ENCODE peak calls at places on chromosomes 3 and 15, in ten cellular contexts. U, V, C, W, H, R, E, L, F and J are unnamed samples.

GRCh38 chr15:33031324-33031736 is 163.2 kb downstream of the FMN1 start:
- DNase-seq in V (no peak), F (no peak), R (no peak), H (no peak), U (no peak), W (peak; percentile 69), L (no peak), E (peak; percentile 90), C (no peak), J (no peak)

GRCh38 chr3:181326637-181327223 is 337.2 kb upstream of the DNAJC19 start:
- DNase-seq in E (peak; percentile 3), V (no peak), U (no peak), W (no peak), R (peak; percentile 23), F (no peak), H (no peak), L (no peak), C (peak; percentile 62), J (no peak)

GRCh38 chr15:80998252-80998651 is 2.5 kb upstream of the TLNRD1 start:
- DNase-seq in E (no peak), F (no peak), U (no peak), C (no peak), V (no peak), H (no peak), L (no peak), R (peak; percentile 72), W (no peak), J (no peak)

GRCh38 chr15:57560976-57561711 is 30.6 kb upstream of the MYZAP start:
- DNase-seq in H (no peak), R (peak; percentile 80), L (peak; percentile 33), E (peak; percentile 74), U (peak; percentile 47), F (no peak), C (peak; percentile 77), V (peak; percentile 41), W (peak; percentile 76), J (peak; percentile 66)

GRCh38 chr3:158950131-158950901 is 148.5 kb downstream of the MFSD1 start:
- DNase-seq in E (peak; percentile 85), W (no peak), F (no peak), U (no peak), H (no peak), R (no peak), V (no peak), C (no peak), L (no peak), J (no peak)

GRCh38 chr15:92970656-92971055 is 70.5 kb downstream of the CHD2 start:
- DNase-seq in U (no peak), L (no peak), F (no peak), E (no peak), W (no peak), V (no peak), R (no peak), C (no peak), H (no peak), J (no peak)

GRCh38 chr15:78437107-78437761 is 782 bp upstream of the IREB2 start:
- DNase-seq in E (no peak), L (peak; percentile 70), F (no peak), R (no peak), H (no peak), V (no peak), U (no peak), C (no peak), W (peak; percentile 22), J (no peak)

GRCh38 chr3:147431746-147432145 is 22.6 kb downstream of the ZIC1 start:
- DNase-seq in U (no peak), H (no peak), F (no peak), R (peak; percentile 32), E (no peak), C (no peak), W (no peak), V (no peak), L (no peak), J (no peak)

GRCh38 chr3:37198547-37198946 is 24.2 kb upstream of the LRRFIP2 start:
- DNase-seq in R (no peak), F (no peak), V (no peak), C (no peak), H (no peak), W (peak; percentile 3), U (no peak), L (no peak), E (no peak), J (no peak)